ENCODE peak calls at places on chromosomes 11 and 22, in nine cellular contexts. D is astrocyte of the spinal cord, G is PC-3, S is CD14-positive monocyte, Z is prostate gland, F is HCT116, I is MM.1S, J is tibial artery, M is RWPE1. E is an unnamed sample.
A peak's percentile ranks its signal among the peaks of the same experiment; 100 is the strongest.

GRCh38 chr11:120643254-120643653 is 131.7 kb downstream of the GRIK4 start:
- DNase-seq in G (no peak), S (no peak), I (no peak), D (no peak), F (no peak), M (no peak), Z (no peak), J (no peak), E (no peak)

GRCh38 chr11:61783717-61784505 is 8.5 kb downstream of the TMEM258 start:
- DNase-seq in G (no peak), M (no peak), J (no peak), D (peak; percentile 84), I (no peak), Z (no peak), F (no peak), S (no peak), E (no peak)

GRCh38 chr11:134578807-134579708 is 167.0 kb upstream of the B3GAT1 start:
- DNase-seq in D (no peak), M (no peak), J (no peak), I (no peak), Z (no peak), G (no peak), S (no peak), F (peak; percentile 18), E (no peak)

GRCh38 chr11:100970273-100971164 is 159.1 kb downstream of the PGR start:
- DNase-seq in Z (no peak), M (no peak), I (no peak), F (no peak), S (no peak), G (no peak), J (no peak), D (no peak), E (no peak)

GRCh38 chr11:64121637-64122410 is 44.1 kb downstream of the MACROD1 start:
- DNase-seq in M (peak; percentile 54), D (peak; percentile 84), J (no peak), Z (no peak), S (no peak), F (no peak), G (peak; percentile 22), I (no peak), E (peak; percentile 93)

GRCh38 chr11:32580967-32581366 is 2.7 kb upstream of the EIF3M start:
- DNase-seq in S (no peak), M (peak; percentile 8), G (peak; percentile 80), J (no peak), Z (no peak), F (no peak), I (no peak), D (no peak), E (no peak)

GRCh38 chr11:121154473-121154872 is 53.4 kb downstream of the TECTA start:
- DNase-seq in F (no peak), Z (no peak), J (no peak), S (no peak), M (no peak), I (no peak), G (no peak), D (no peak), E (no peak)

GRCh38 chr11:28384418-28384817 is 276.2 kb downstream of the METTL15 start:
- DNase-seq in J (no peak), D (peak; percentile 97), S (no peak), I (no peak), G (peak; percentile 67), F (no peak), Z (no peak), M (no peak), E (peak; percentile 98)

GRCh38 chr22:36873614-36874308 is 13.0 kb downstream of the NCF4 start:
- DNase-seq in J (no peak), D (peak; percentile 20), F (peak; percentile 37), S (no peak), G (peak; percentile 55), Z (peak; percentile 81), M (peak; percentile 77), I (peak; percentile 92), E (peak; percentile 57)

GRCh38 chr11:126307706-126308105 is 3.8 kb downstream of the DCPS start:
- DNase-seq in Z (no peak), F (no peak), M (no peak), D (peak; percentile 52), J (no peak), S (no peak), I (peak; percentile 42), G (peak; percentile 84), E (peak; percentile 46)

GRCh38 chr11:128783513-128783912 is 83.6 kb downstream of the KCNJ1 start:
- DNase-seq in M (no peak), G (no peak), J (no peak), S (no peak), I (no peak), Z (no peak), D (no peak), F (no peak), E (no peak)

DNA sequence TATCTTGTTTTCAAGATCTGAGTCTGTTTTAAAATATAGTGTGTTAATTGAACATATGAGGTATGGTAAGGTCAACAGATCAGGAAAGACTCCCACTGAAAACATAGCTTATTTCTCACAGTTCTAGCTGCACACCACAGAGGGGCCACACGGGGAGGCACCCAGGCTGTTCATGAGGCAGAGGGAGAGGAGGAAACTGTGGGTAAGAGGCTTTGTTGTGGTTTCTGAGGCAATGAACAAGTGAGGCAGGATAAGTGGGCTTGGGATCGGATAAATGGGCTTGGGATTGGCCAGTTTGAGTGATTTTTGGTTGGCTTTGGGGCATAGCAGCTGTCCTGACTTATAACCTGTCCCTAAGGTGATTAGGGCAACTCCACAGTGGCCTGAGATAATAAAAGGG is 242.1 kb downstream of the LUZP2 start:
- DNase-seq in J (no peak), F (no peak), G (no peak), Z (no peak), S (no peak), I (no peak), M (no peak), D (no peak), E (no peak)
- TF ChIP-seq CTCF in J (no peak), F (no peak), G (no peak), Z (no peak), S (no peak), I (no peak), M (no peak), D (no peak), E (no peak)

DNA sequence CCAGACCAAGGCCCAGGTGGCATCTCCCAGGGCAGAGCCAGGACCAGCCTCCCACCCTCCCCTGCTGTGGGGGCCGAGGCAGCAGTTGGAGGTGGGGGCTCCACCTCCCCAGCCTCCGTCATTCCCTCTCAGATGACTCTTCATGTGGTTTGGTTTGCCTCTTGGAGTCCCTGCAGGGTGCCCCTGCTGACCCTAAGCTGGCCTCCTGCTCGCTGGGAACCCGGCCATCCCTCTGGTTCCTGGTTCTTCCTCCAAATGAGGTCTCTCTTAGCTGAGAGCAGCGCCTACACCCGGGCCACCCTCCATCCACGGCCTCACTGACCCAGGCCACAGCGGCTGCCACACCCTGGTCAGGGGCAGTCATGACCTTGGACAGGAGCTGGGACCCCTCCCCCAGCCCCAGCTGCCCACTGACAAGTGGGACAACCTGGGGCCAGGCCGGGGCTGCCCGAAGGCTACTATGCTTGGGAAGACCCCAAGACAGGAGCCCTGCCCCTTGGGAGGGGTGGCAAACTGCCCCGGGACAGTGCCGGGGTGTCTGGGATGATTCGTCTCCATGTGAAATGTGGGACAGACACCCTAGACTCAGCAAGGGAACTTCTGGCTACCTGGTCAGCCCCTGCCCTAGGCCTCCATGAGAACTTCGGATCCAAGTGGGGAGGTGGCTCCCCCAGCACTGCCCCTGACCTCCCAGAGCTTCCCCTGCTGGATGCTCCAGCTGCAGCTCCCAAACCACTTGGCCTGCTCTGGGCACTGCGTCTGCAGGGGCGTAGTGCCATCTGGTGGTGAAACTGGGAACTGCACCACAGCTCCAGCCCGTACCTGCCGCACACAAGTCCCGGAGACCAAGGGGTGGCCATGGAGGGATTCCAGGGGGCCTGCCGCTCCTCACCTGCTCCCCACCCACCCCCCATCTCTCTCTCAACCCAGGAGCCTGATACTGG is 194.5 kb downstream of the IGLL1 start:
- DNase-seq in F (peak; percentile 61), M (peak; percentile 74), D (peak; percentile 75), Z (peak; percentile 82), S (no peak), J (peak; percentile 88), I (peak; percentile 78), G (peak; percentile 80), E (peak; percentile 63)
- TF ChIP-seq CTCF in F (peak; percentile 98), M (peak; percentile 96), D (peak; percentile 99), Z (peak; percentile 99), S (peak; percentile 98), J (peak; percentile 99), I (peak; percentile 97), G (peak; percentile 82), E (peak; percentile 100)

DNA sequence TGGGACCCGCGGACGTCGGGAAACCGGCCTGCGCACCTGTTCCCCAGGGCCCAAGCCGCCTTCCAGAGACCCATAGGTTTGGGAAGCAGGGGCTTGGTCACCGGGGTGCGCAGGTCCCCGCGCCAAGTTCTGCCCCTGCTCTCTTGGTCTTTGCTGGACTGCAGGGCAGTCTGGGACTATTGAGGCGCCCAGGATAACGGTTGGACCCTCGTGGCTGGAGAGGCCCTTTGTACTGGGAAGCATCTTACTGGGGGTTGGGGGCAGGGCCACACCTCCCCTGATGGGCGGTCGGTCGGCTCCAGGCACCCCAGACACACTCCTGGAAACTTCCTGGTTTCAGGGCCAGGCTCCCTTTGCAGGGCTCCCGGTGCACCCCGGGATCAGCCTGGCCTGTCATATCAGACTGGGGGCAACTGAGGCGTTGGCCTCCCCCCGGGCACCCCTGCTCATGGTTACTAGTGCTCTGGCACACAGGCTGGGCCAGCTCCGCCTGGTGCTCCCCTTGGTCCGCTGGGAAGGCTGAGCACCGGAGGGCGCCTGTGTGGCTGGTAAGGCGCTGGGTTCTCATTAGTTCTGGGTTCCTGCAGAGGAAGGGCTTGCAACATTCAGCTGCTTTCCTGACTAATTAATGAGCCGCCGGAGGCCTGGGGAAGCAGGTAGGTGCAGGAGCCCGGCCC is 1250.5 kb downstream of the BRD1 start:
- DNase-seq in J (no peak), G (no peak), S (no peak), M (no peak), F (no peak), Z (no peak), I (no peak), D (no peak), E (no peak)
- TF ChIP-seq CTCF in J (no peak), G (no peak), S (no peak), M (no peak), F (no peak), Z (no peak), I (no peak), D (no peak), E (no peak)

GRCh38 chr22:19478466-19479357 is at the start of gene UFD1:
- DNase-seq in J (peak; percentile 90), Z (peak; percentile 71), M (peak; percentile 64), S (peak; percentile 74), I (peak; percentile 75), D (peak; percentile 12), F (no peak), G (peak; percentile 63), E (peak; percentile 76)

GRCh38 chr22:19476023-19476422 is 3.0 kb downstream of the UFD1 start:
- DNase-seq in F (no peak), S (no peak), D (no peak), M (no peak), Z (no peak), I (no peak), G (no peak), J (no peak), E (no peak)

GRCh38 chr22:19479358-19480172 is at the start of gene CDC45:
- DNase-seq in M (peak; percentile 93), G (peak; percentile 93), I (peak; percentile 98), Z (peak; percentile 98), D (peak; percentile 99), S (peak; percentile 96), F (peak; percentile 96), J (peak; percentile 98), E (peak; percentile 98)

GRCh38 chr22:19478086-19478392 is 954 bp downstream of the UFD1 start:
- DNase-seq in F (no peak), Z (no peak), S (no peak), G (no peak), D (no peak), M (no peak), J (no peak), I (no peak), E (no peak)

GRCh38 chr22:19477321-19478085 is 1.5 kb downstream of the UFD1 start:
- DNase-seq in Z (no peak), F (no peak), M (no peak), I (peak; percentile 8), G (peak; percentile 16), J (no peak), S (no peak), D (peak; percentile 21), E (no peak)
- TF ChIP-seq CTCF in Z (no peak), F (no peak), M (peak; percentile 44), I (peak; percentile 37), G (no peak), J (no peak), S (peak; percentile 24), D (peak; percentile 17), E (peak; percentile 53)